ENCODE peak calls at places on chromosomes 6 and 20, in six cellular contexts. One of them, this sample, is unnamed.

GRCh38 chr6:45880139-45880538 is 135.5 kb downstream of the CLIC5 start:
- DNase-seq in colonic mucosa: no peak
- DNase-seq in neural crest cell: no peak
- DNase-seq in AG09309: no peak
- DNase-seq in HEK293T: no peak
- DNase-seq in MV-4-11: no peak
- DNase-seq in this sample: peak

GRCh38 chr6:79536615-79536968 is 638 bp downstream of the LCA5 start:
- DNase-seq in HEK293T: no peak
- DNase-seq in AG09309: no peak
- DNase-seq in neural crest cell: peak
- DNase-seq in colonic mucosa: peak
- DNase-seq in MV-4-11: no peak
- DNase-seq in this sample: peak

GRCh38 chr6:10332121-10332520 is 82.8 kb downstream of the TFAP2A start:
- DNase-seq in AG09309: no peak
- DNase-seq in colonic mucosa: no peak
- DNase-seq in MV-4-11: no peak
- DNase-seq in neural crest cell: no peak
- DNase-seq in HEK293T: no peak
- DNase-seq in this sample: no peak

GRCh38 chr20:41275181-41275793 is 42.2 kb downstream of the ZHX3 start:
- DNase-seq in MV-4-11: no peak
- DNase-seq in colonic mucosa: no peak
- DNase-seq in HEK293T: no peak
- DNase-seq in AG09309: no peak
- DNase-seq in neural crest cell: no peak
- DNase-seq in this sample: no peak

GRCh38 chr20:60372822-60373221 is 414.6 kb downstream of the CDH26 start:
- DNase-seq in AG09309: no peak
- DNase-seq in neural crest cell: no peak
- DNase-seq in MV-4-11: peak
- DNase-seq in colonic mucosa: no peak
- DNase-seq in HEK293T: no peak
- DNase-seq in this sample: no peak

GRCh38 chr6:96089173-96089572 is 73.4 kb downstream of the FUT9 start:
- DNase-seq in AG09309: no peak
- DNase-seq in colonic mucosa: no peak
- DNase-seq in MV-4-11: no peak
- DNase-seq in neural crest cell: peak
- DNase-seq in HEK293T: peak
- DNase-seq in this sample: no peak

GRCh38 chr6:87391334-87391733 is 16.4 kb upstream of the CFAP206 start:
- DNase-seq in AG09309: no peak
- DNase-seq in MV-4-11: peak
- DNase-seq in neural crest cell: peak
- DNase-seq in HEK293T: peak
- DNase-seq in colonic mucosa: no peak
- DNase-seq in this sample: peak

GRCh38 chr20:57056651-57057050 is 209.8 kb downstream of the BMP7 start:
- DNase-seq in HEK293T: no peak
- DNase-seq in colonic mucosa: no peak
- DNase-seq in MV-4-11: no peak
- DNase-seq in neural crest cell: no peak
- DNase-seq in AG09309: no peak
- DNase-seq in this sample: no peak

GRCh38 chr20:15375836-15376235 is 1038.4 kb upstream of the FLRT3 start:
- DNase-seq in neural crest cell: no peak
- DNase-seq in AG09309: no peak
- DNase-seq in MV-4-11: no peak
- DNase-seq in colonic mucosa: no peak
- DNase-seq in HEK293T: no peak
- DNase-seq in this sample: no peak

GRCh38 chr6:146700078-146700686 is 101.4 kb downstream of the ADGB start:
- DNase-seq in MV-4-11: peak
- DNase-seq in HEK293T: peak
- DNase-seq in neural crest cell: peak
- DNase-seq in colonic mucosa: peak
- DNase-seq in AG09309: peak
- DNase-seq in this sample: peak

GRCh38 chr20:18853216-18853615 is 39.6 kb downstream of the SCP2D1 start:
- DNase-seq in AG09309: no peak
- DNase-seq in MV-4-11: no peak
- DNase-seq in HEK293T: no peak
- DNase-seq in colonic mucosa: no peak
- DNase-seq in neural crest cell: no peak
- DNase-seq in this sample: no peak

GRCh38 chr20:54200487-54201267 is 7.2 kb upstream of the PFDN4 start:
- DNase-seq in HEK293T: no peak
- DNase-seq in colonic mucosa: peak
- DNase-seq in AG09309: no peak
- DNase-seq in neural crest cell: no peak
- DNase-seq in MV-4-11: no peak
- DNase-seq in this sample: peak

GRCh38 chr6:101395345-101395744 is 1.8 kb downstream of the GRIK2 start:
- DNase-seq in HEK293T: no peak
- DNase-seq in MV-4-11: no peak
- DNase-seq in AG09309: no peak
- DNase-seq in colonic mucosa: no peak
- DNase-seq in neural crest cell: no peak
- DNase-seq in this sample: no peak

GRCh38 chr6:161444464-161444863 is 170.6 kb upstream of the AGPAT4 start:
- DNase-seq in AG09309: no peak
- DNase-seq in HEK293T: no peak
- DNase-seq in colonic mucosa: no peak
- DNase-seq in MV-4-11: peak
- DNase-seq in neural crest cell: peak
- DNase-seq in this sample: no peak

GRCh38 chr20:655730-656624 is 3.0 kb upstream of the SRXN1 start:
- DNase-seq in colonic mucosa: no peak
- DNase-seq in neural crest cell: no peak
- DNase-seq in AG09309: no peak
- DNase-seq in MV-4-11: peak
- DNase-seq in HEK293T: no peak
- DNase-seq in this sample: no peak

GRCh38 chr20:17635846-17636245 is 46.2 kb downstream of the RRBP1 start:
- DNase-seq in MV-4-11: peak
- DNase-seq in AG09309: no peak
- DNase-seq in colonic mucosa: no peak
- DNase-seq in neural crest cell: peak
- DNase-seq in HEK293T: no peak
- DNase-seq in this sample: no peak

GRCh38 chr20:5171074-5171789 is 44.4 kb downstream of the CDS2 start:
- DNase-seq in neural crest cell: no peak
- DNase-seq in AG09309: no peak
- DNase-seq in HEK293T: no peak
- DNase-seq in MV-4-11: no peak
- DNase-seq in colonic mucosa: no peak
- DNase-seq in this sample: no peak

GRCh38 chr20:48180637-48181036 is 395.4 kb upstream of the SULF2 start:
- DNase-seq in MV-4-11: no peak
- DNase-seq in neural crest cell: no peak
- DNase-seq in HEK293T: no peak
- DNase-seq in colonic mucosa: no peak
- DNase-seq in AG09309: no peak
- DNase-seq in this sample: no peak

GRCh38 chr20:51767867-51768758 is at the start of gene ATP9A:
- DNase-seq in HEK293T: peak
- DNase-seq in neural crest cell: peak
- DNase-seq in AG09309: no peak
- DNase-seq in colonic mucosa: peak
- DNase-seq in MV-4-11: no peak
- DNase-seq in this sample: peak

GRCh38 chr6:6927437-6928361 is 180.1 kb upstream of the RREB1 start:
- DNase-seq in HEK293T: no peak
- DNase-seq in AG09309: no peak
- DNase-seq in MV-4-11: peak
- DNase-seq in colonic mucosa: no peak
- DNase-seq in neural crest cell: no peak
- DNase-seq in this sample: no peak

GRCh38 chr6:45614488-45615285 is 237.0 kb upstream of the SUPT3H start:
- DNase-seq in colonic mucosa: no peak
- DNase-seq in HEK293T: no peak
- DNase-seq in neural crest cell: no peak
- DNase-seq in AG09309: no peak
- DNase-seq in MV-4-11: peak
- DNase-seq in this sample: no peak

GRCh38 chr6:80489911-80490635 is 383.6 kb downstream of the BCKDHB start:
- DNase-seq in AG09309: no peak
- DNase-seq in colonic mucosa: no peak
- DNase-seq in HEK293T: no peak
- DNase-seq in neural crest cell: no peak
- DNase-seq in MV-4-11: no peak
- DNase-seq in this sample: no peak

GRCh38 chr20:51966296-51966971 is 164.1 kb upstream of the SALL4 start:
- DNase-seq in AG09309: no peak
- DNase-seq in neural crest cell: peak
- DNase-seq in HEK293T: peak
- DNase-seq in MV-4-11: peak
- DNase-seq in colonic mucosa: peak
- DNase-seq in this sample: peak

GRCh38 chr20:34190679-34191090 is 50.5 kb upstream of the ASIP start:
- DNase-seq in HEK293T: peak
- DNase-seq in neural crest cell: peak
- DNase-seq in MV-4-11: peak
- DNase-seq in AG09309: peak
- DNase-seq in colonic mucosa: peak
- DNase-seq in this sample: peak

GRCh38 chr6:108027594-108027993 is 46.9 kb downstream of the OSTM1 start:
- DNase-seq in MV-4-11: no peak
- DNase-seq in neural crest cell: no peak
- DNase-seq in colonic mucosa: peak
- DNase-seq in HEK293T: no peak
- DNase-seq in AG09309: no peak
- DNase-seq in this sample: peak

GRCh38 chr6:41449399-41450245 is 96.6 kb upstream of the FOXP4 start:
- DNase-seq in neural crest cell: no peak
- DNase-seq in AG09309: no peak
- DNase-seq in HEK293T: no peak
- DNase-seq in MV-4-11: peak
- DNase-seq in colonic mucosa: peak
- DNase-seq in this sample: peak

GRCh38 chr6:135722182-135722581 is 129.3 kb upstream of the PDE7B start:
- DNase-seq in HEK293T: no peak
- DNase-seq in MV-4-11: no peak
- DNase-seq in colonic mucosa: no peak
- DNase-seq in AG09309: no peak
- DNase-seq in neural crest cell: no peak
- DNase-seq in this sample: peak

GRCh38 chr6:111565316-111566221 is 40.1 kb downstream of the TRAF3IP2 start:
- DNase-seq in MV-4-11: no peak
- DNase-seq in colonic mucosa: no peak
- DNase-seq in HEK293T: no peak
- DNase-seq in AG09309: no peak
- DNase-seq in neural crest cell: no peak
- DNase-seq in this sample: peak

GRCh38 chr6:127923135-127923534 is 22.3 kb upstream of the THEMIS start:
- DNase-seq in colonic mucosa: no peak
- DNase-seq in AG09309: no peak
- DNase-seq in neural crest cell: no peak
- DNase-seq in MV-4-11: no peak
- DNase-seq in HEK293T: no peak
- DNase-seq in this sample: no peak

GRCh38 chr6:144145546-144145945 is 4.8 kb upstream of the STX11 start:
- DNase-seq in neural crest cell: no peak
- DNase-seq in MV-4-11: no peak
- DNase-seq in HEK293T: no peak
- DNase-seq in AG09309: no peak
- DNase-seq in colonic mucosa: no peak
- DNase-seq in this sample: no peak

This sample was measured in small intestine.